ENCODE peak calls at places on chromosomes 13 and 19, in six cellular contexts. L is heart left ventricle, J is gastrocnemius medialis, V is GM23248, I is right cardiac atrium, Y is left lung. S is an unnamed sample.
A peak's percentile ranks its signal among the peaks of the same experiment; 100 is the strongest.

GRCh38 chr19:15871570-15871969 is 26.3 kb downstream of the CYP4F2 start:
- DNase-seq in L (no peak), J (no peak), V (no peak), I (no peak), Y (no peak), S (peak; percentile 55)

GRCh38 chr13:51765142-51765515 is 38.8 kb downstream of the DHRS12 start:
- DNase-seq in L (no peak), J (no peak), V (no peak), I (no peak), Y (no peak), S (no peak)

GRCh38 chr13:30829145-30829544 is 76.9 kb upstream of the MEDAG start:
- DNase-seq in L (no peak), J (no peak), V (peak; percentile 83), I (no peak), Y (no peak), S (no peak)

GRCh38 chr13:106691251-106691650 is 123.3 kb upstream of the ARGLU1 start:
- DNase-seq in L (no peak), J (no peak), V (no peak), I (no peak), Y (no peak), S (no peak)

GRCh38 chr19:41083516-41083915 is 4.7 kb upstream of the CYP2A13 start:
- DNase-seq in L (no peak), J (no peak), V (no peak), I (no peak), Y (no peak), S (no peak)

GRCh38 chr13:87889241-87889640 is 218.1 kb downstream of the SLITRK5 start:
- DNase-seq in L (no peak), J (no peak), V (no peak), I (no peak), Y (no peak), S (no peak)

GRCh38 chr13:80048802-80049201 is 292.1 kb downstream of the SPRY2 start:
- DNase-seq in L (peak; percentile 93), J (peak; percentile 90), V (peak; percentile 99), I (peak; percentile 85), Y (peak; percentile 52), S (peak; percentile 98)

GRCh38 chr13:73729046-73729445 is 405.2 kb downstream of the KLF12 start:
- DNase-seq in L (no peak), J (no peak), V (no peak), I (no peak), Y (no peak), S (no peak)

GRCh38 chr13:74715718-74716117 is 581.5 kb upstream of the KLF12 start:
- DNase-seq in L (no peak), J (no peak), V (peak; percentile 43), I (no peak), Y (no peak), S (no peak)

GRCh38 chr13:43799191-43799590 is 12.4 kb upstream of the ENOX1 start:
- DNase-seq in L (no peak), J (no peak), V (no peak), I (no peak), Y (no peak), S (no peak)

GRCh38 chr13:110911880-110912279 is 3.0 kb downstream of the ANKRD10 start:
- DNase-seq in L (no peak), J (no peak), V (peak; percentile 53), I (no peak), Y (no peak), S (no peak)

GRCh38 chr13:99501952-99502310 is 659 bp downstream of the TM9SF2 start:
- DNase-seq in L (no peak), J (peak; percentile 25), V (peak; percentile 72), I (no peak), Y (no peak), S (peak; percentile 31)

GRCh38 chr13:20190481-20191310 is 2.0 kb downstream of the GJB2 start:
- DNase-seq in L (no peak), J (no peak), V (peak; percentile 89), I (no peak), Y (no peak), S (no peak)

GRCh38 chr13:34951528-34951927 is 9.5 kb downstream of the NBEA start:
- DNase-seq in L (no peak), J (no peak), V (no peak), I (no peak), Y (no peak), S (no peak)

GRCh38 chr13:46603165-46603603 is 50.2 kb downstream of the LRCH1 start:
- DNase-seq in L (peak; percentile 46), J (no peak), V (peak; percentile 39), I (no peak), Y (no peak), S (no peak)

GRCh38 chr13:32125221-32125621 is 93.6 kb downstream of the FRY start:
- DNase-seq in L (no peak), J (peak; percentile 25), V (peak; percentile 74), I (no peak), Y (no peak), S (no peak)

GRCh38 chr19:33430674-33431277 is 57.3 kb downstream of the CEBPG start:
- DNase-seq in L (peak; percentile 67), J (no peak), V (peak; percentile 79), I (peak; percentile 88), Y (peak; percentile 85), S (peak; percentile 81)

GRCh38 chr13:42350141-42350540 is 78.2 kb downstream of the AKAP11 start:
- DNase-seq in L (no peak), J (no peak), V (no peak), I (no peak), Y (no peak), S (no peak)

GRCh38 chr19:34576292-34576691 is 94.7 kb downstream of the WTIP start:
- DNase-seq in L (no peak), J (no peak), V (no peak), I (no peak), Y (no peak), S (no peak)

GRCh38 chr19:15396436-15396835 is 16.8 kb upstream of the AKAP8 start:
- DNase-seq in L (no peak), J (no peak), V (no peak), I (no peak), Y (no peak), S (no peak)

GRCh38 chr13:48532146-48532472 is 771 bp downstream of the RCBTB2 start:
- DNase-seq in L (no peak), J (no peak), V (peak; percentile 80), I (no peak), Y (no peak), S (no peak)

GRCh38 chr19:42271861-42272534 is 2.9 kb downstream of the CIC start:
- DNase-seq in L (no peak), J (peak; percentile 13), V (no peak), I (peak; percentile 69), Y (peak; percentile 75), S (no peak)

GRCh38 chr19:42269518-42270345 is 680 bp downstream of the CIC start:
- DNase-seq in L (no peak), J (no peak), V (peak; percentile 52), I (peak; percentile 71), Y (peak; percentile 77), S (no peak)

GRCh38 chr19:42270346-42271044 is 1.4 kb downstream of the CIC start:
- DNase-seq in L (no peak), J (peak; percentile 78), V (peak; percentile 94), I (peak; percentile 83), Y (peak; percentile 82), S (peak; percentile 72)

GRCh38 chr19:42272535-42272897 is 3.5 kb downstream of the CIC start:
- DNase-seq in L (no peak), J (no peak), V (no peak), I (no peak), Y (no peak), S (no peak)

DNA sequence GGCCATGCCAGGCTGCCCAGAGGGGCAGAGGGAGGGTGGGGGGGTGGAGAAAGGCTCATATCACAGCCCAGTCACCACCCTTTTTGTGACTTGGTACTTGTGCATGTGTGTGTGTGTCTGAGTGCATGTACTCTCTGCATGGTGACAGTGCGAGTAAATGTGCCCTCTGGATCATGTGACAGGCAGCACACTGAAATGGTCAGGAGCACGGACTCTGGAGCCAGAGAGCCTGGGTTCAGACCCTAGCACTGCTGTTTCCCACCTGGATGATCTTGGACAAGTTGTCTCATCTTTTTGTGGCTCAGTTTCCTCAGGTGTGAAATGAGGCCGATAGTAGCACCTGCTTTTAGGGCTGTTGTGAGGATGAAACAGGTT is 2.0 kb downstream of the CIC start:
- DNase-seq in L (no peak), J (peak; percentile 69), V (no peak), I (no peak), Y (no peak), S (no peak)
- H3K4me3 ChIP-seq in L (no peak overlapping the region), J (peak overlapping the region; percentile 68), V (peak overlapping the region; percentile 83), I (peak overlapping the region; percentile 71), Y (peak overlapping the region; percentile 60), S (no peak overlapping the region)

GRCh38 chr13:24251525-24251924 is 57.9 kb upstream of the C1QTNF9 start:
- DNase-seq in L (no peak), J (no peak), V (no peak), I (no peak), Y (no peak), S (no peak)

GRCh38 chr13:24254151-24254810 is 55.1 kb upstream of the C1QTNF9 start:
- DNase-seq in L (peak; percentile 37), J (no peak), V (no peak), I (no peak), Y (no peak), S (no peak)

GRCh38 chr13:24252136-24252535 is 57.2 kb upstream of the C1QTNF9 start:
- DNase-seq in L (no peak), J (no peak), V (no peak), I (no peak), Y (no peak), S (no peak)

GRCh38 chr13:24249586-24249985 is 59.8 kb upstream of the C1QTNF9 start:
- DNase-seq in L (no peak), J (no peak), V (no peak), I (no peak), Y (no peak), S (no peak)

GRCh38 chr13:24253520-24254150 is 55.7 kb upstream of the C1QTNF9 start:
- DNase-seq in L (no peak), J (no peak), V (no peak), I (no peak), Y (no peak), S (no peak)
- H3K4me1 ChIP-seq in L (peaks cover 55% of the 10 kb centered on the region), J (no peaks in the 10 kb centered on the region), V (no peaks in the 10 kb centered on the region), I (no peaks in the 10 kb centered on the region), Y (no peaks in the 10 kb centered on the region), S (peaks cover 4% of the 10 kb centered on the region)

DNA sequence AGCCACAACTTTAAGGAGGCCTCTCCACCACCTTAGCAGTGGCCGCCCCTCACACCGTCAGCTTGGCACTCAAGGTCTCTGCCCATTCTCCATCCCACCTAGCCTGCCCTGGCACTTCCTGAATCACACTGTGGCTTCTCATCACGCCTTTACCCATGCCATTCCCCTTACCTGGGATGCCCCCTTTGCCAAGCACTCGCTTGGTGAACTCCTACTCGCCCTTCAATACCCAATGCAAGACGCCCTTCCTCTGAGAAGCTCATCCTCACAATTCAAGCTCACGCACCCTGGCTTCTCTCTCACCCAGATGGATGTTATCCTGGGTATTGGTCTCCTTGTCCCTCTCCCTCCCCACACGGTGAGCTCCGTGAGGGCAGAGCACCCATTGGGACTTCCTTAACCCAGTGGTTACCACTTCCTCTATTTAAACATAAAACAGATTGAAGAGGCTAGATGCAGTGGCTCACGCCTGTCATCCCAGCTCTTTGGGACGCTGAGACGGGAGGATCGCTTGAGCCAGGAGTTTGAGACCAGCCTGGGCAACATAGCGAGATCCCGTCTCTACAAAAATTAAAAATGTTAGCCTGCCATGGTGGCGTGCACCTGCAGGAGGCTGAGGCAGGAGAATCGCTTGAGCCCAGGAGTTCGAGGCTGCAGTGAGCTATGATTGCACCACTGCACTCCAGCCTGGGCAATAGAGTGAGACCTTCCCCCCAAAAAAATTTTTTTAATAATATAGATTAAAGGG is 12.6 kb upstream of the SHD start:
- DNase-seq in L (no peak), J (no peak), V (no peak), I (no peak), Y (no peak), S (no peak)
- H3K27ac ChIP-seq in L (no peak overlapping the region), J (no peak overlapping the region), V (no peak overlapping the region), I (no peak overlapping the region), Y (no peak overlapping the region), S (no peak overlapping the region)

GRCh38 chr19:45497791-45498190 is 452 bp upstream of the PPM1N start:
- DNase-seq in L (no peak), J (no peak), V (no peak), I (peak; percentile 51), Y (no peak), S (no peak)
- H3K4me3 ChIP-seq in L (no peak overlapping the region), J (no peak overlapping the region), V (no peak overlapping the region), I (no peak overlapping the region), Y (peak overlapping the region; percentile 62), S (no peak overlapping the region)